ENCODE peak calls at places on chromosomes 12 and 14, in four cellular contexts. A is HTR-8/SVneo, Z is fibroblast of lung, P is EH. G is an unnamed sample.

GRCh38 chr14:76257842-76258397 is 106.2 kb downstream of the GPATCH2L start:
- DNase-seq in A (no peak), Z (no peak), P (no peak), G (no peak)

GRCh38 chr14:61374284-61374683 is 52.9 kb downstream of the PRKCH start:
- DNase-seq in A (no peak), Z (no peak), P (no peak), G (no peak)

GRCh38 chr12:123382684-123383083 is 1.2 kb upstream of the KMT5A start:
- DNase-seq in A (no peak), Z (no peak), P (no peak), G (no peak)

GRCh38 chr14:64968651-64969050 is 3.5 kb downstream of the RAB15 start:
- DNase-seq in A (no peak), Z (no peak), P (no peak), G (no peak)

GRCh38 chr12:111754671-111755070 is 12.1 kb upstream of the ALDH2 start:
- DNase-seq in A (no peak), Z (no peak), P (no peak), G (no peak)

GRCh38 chr12:127623362-127623761 is 643.6 kb upstream of the TMEM132C start:
- DNase-seq in A (no peak), Z (no peak), P (no peak), G (no peak)

GRCh38 chr14:30541318-30541717 is 17.6 kb upstream of the G2E3 start:
- DNase-seq in A (no peak), Z (no peak), P (no peak), G (no peak)

GRCh38 chr12:40063424-40063823 is 42.5 kb downstream of the SLC2A13 start:
- DNase-seq in A (no peak), Z (no peak), P (no peak), G (no peak)

GRCh38 chr14:54715244-54715643 is 148.3 kb downstream of the SAMD4A start:
- DNase-seq in A (peak), Z (peak), P (peak), G (no peak)

GRCh38 chr12:57890191-57891120 is 43.9 kb upstream of the CTDSP2 start:
- DNase-seq in A (no peak), Z (no peak), P (peak), G (peak)

GRCh38 chr12:28937196-28937595 is 211.9 kb upstream of the FAR2 start:
- DNase-seq in A (no peak), Z (peak), P (peak), G (peak)

GRCh38 chr14:34081576-34082136 is 130.8 kb upstream of the EGLN3 start:
- DNase-seq in A (peak), Z (peak), P (peak), G (peak)

GRCh38 chr12:481422-481821 is 21.7 kb downstream of the B4GALNT3 start:
- DNase-seq in A (no peak), Z (peak), P (no peak), G (no peak)

GRCh38 chr12:127336416-127336815 is 930.6 kb upstream of the TMEM132C start:
- DNase-seq in A (no peak), Z (no peak), P (no peak), G (no peak)

GRCh38 chr12:79424109-79424721 is 266.5 kb downstream of the PAWR start:
- DNase-seq in A (peak), Z (peak), P (peak), G (peak)

GRCh38 chr14:89290813-89291212 is 126.2 kb downstream of the FOXN3 start:
- DNase-seq in A (no peak), Z (no peak), P (no peak), G (no peak)

GRCh38 chr14:65433646-65434045 is 21.1 kb downstream of the FUT8 start:
- DNase-seq in A (no peak), Z (no peak), P (no peak), G (no peak)

GRCh38 chr12:16348435-16349131 is 1.1 kb downstream of the MGST1 start:
- DNase-seq in A (no peak), Z (peak), P (peak), G (peak)

GRCh38 chr12:24562761-24563392 is 386.0 kb downstream of the BCAT1 start:
- DNase-seq in A (peak), Z (peak), P (peak), G (peak)

GRCh38 chr14:101980700-101981099 is 16.3 kb downstream of the DYNC1H1 start:
- DNase-seq in A (peak), Z (peak), P (peak), G (peak)

GRCh38 chr14:56213288-56213687 is 95.1 kb downstream of the PELI2 start:
- DNase-seq in A (no peak), Z (no peak), P (no peak), G (no peak)

GRCh38 chr14:29741909-29742401 is 185.7 kb downstream of the PRKD1 start:
- DNase-seq in A (no peak), Z (peak), P (peak), G (peak)

GRCh38 chr12:88628856-88629509 is 48.7 kb upstream of the KITLG start:
- DNase-seq in A (no peak), Z (no peak), P (no peak), G (peak)

GRCh38 chr12:49024543-49024942 is 6.0 kb upstream of the PRKAG1 start:
- DNase-seq in A (no peak), Z (no peak), P (no peak), G (no peak)

GRCh38 chr12:11805043-11805442 is 155.6 kb downstream of the ETV6 start:
- DNase-seq in A (no peak), Z (no peak), P (no peak), G (no peak)

GRCh38 chr12:91007531-91008290 is 2.9 kb upstream of the EPYC start:
- DNase-seq in A (no peak), Z (no peak), P (no peak), G (no peak)

GRCh38 chr12:117402363-117402762 is 40.9 kb upstream of the NOS1 start:
- DNase-seq in A (no peak), Z (no peak), P (no peak), G (no peak)

GRCh38 chr14:76194327-76194726 is 42.6 kb downstream of the GPATCH2L start:
- DNase-seq in A (no peak), Z (no peak), P (no peak), G (no peak)

GRCh38 chr12:131615316-131616053 is 95.4 kb upstream of the SFSWAP start:
- DNase-seq in A (no peak), Z (no peak), P (peak), G (no peak)

GRCh38 chr12:119780786-119781434 is 96.2 kb downstream of the CIT start:
- DNase-seq in A (peak), Z (peak), P (peak), G (peak)

GRCh38 chr12:73361867-73362230 is 1089.7 kb downstream of the TRHDE start:
- DNase-seq in A (no peak), Z (no peak), P (no peak), G (no peak)

GRCh38 chr12:79841248-79841877 is 93.5 kb downstream of the PPP1R12A start:
- DNase-seq in A (no peak), Z (no peak), P (no peak), G (no peak)